ENCODE peak calls at places on chromosomes 11 and 22, in six cellular contexts. One of them, this sample, is unnamed.

GRCh38 chr11:121467965-121468364 is 15.2 kb upstream of the SORL1-AS1 start:
- DNase-seq in iPS-NIHi11: no peak
- DNase-seq in HS-27A: no peak
- DNase-seq in NCI-H1092 treated with DMSO at 0.1 percent for 48 hours: no peak
- DNase-seq in stimulated activated CD4-positive, alpha-beta T cell treated with anti-CD3 and anti-CD28 coated beads, Interleukin-12 subunit alpha, Interleukin-12 subunit beta, amount 100 ng/mL, for 48 hours: peak
- DNase-seq in anterior cingulate cortex: no peak
- DNase-seq in this sample: no peak

GRCh38 chr11:23021287-23021863 is 161.1 kb upstream of the CCDC179 start:
- DNase-seq in HS-27A: peak
- DNase-seq in NCI-H1092 treated with DMSO at 0.1 percent for 48 hours: peak
- DNase-seq in iPS-NIHi11: peak
- DNase-seq in stimulated activated CD4-positive, alpha-beta T cell treated with anti-CD3 and anti-CD28 coated beads, Interleukin-12 subunit alpha, Interleukin-12 subunit beta, amount 100 ng/mL, for 48 hours: no peak
- DNase-seq in anterior cingulate cortex: peak
- DNase-seq in this sample: no peak

GRCh38 chr11:9139628-9140357 is 48.4 kb upstream of the SCUBE2 start:
- DNase-seq in HS-27A: no peak
- DNase-seq in anterior cingulate cortex: no peak
- DNase-seq in iPS-NIHi11: no peak
- DNase-seq in stimulated activated CD4-positive, alpha-beta T cell treated with anti-CD3 and anti-CD28 coated beads, Interleukin-12 subunit alpha, Interleukin-12 subunit beta, amount 100 ng/mL, for 48 hours: no peak
- DNase-seq in NCI-H1092 treated with DMSO at 0.1 percent for 48 hours: peak
- DNase-seq in this sample: no peak

GRCh38 chr11:27722945-27723344 is 22.7 kb upstream of the BDNF start:
- DNase-seq in anterior cingulate cortex: no peak
- DNase-seq in HS-27A: no peak
- DNase-seq in stimulated activated CD4-positive, alpha-beta T cell treated with anti-CD3 and anti-CD28 coated beads, Interleukin-12 subunit alpha, Interleukin-12 subunit beta, amount 100 ng/mL, for 48 hours: no peak
- DNase-seq in NCI-H1092 treated with DMSO at 0.1 percent for 48 hours: peak
- DNase-seq in iPS-NIHi11: peak
- DNase-seq in this sample: no peak

GRCh38 chr11:32706985-32707736 is 87.3 kb downstream of the CCDC73 start:
- DNase-seq in iPS-NIHi11: no peak
- DNase-seq in HS-27A: peak
- DNase-seq in NCI-H1092 treated with DMSO at 0.1 percent for 48 hours: no peak
- DNase-seq in stimulated activated CD4-positive, alpha-beta T cell treated with anti-CD3 and anti-CD28 coated beads, Interleukin-12 subunit alpha, Interleukin-12 subunit beta, amount 100 ng/mL, for 48 hours: no peak
- DNase-seq in anterior cingulate cortex: no peak
- DNase-seq in this sample: no peak

GRCh38 chr22:22591348-22592299 is 32.6 kb upstream of the PRAME start:
- DNase-seq in anterior cingulate cortex: no peak
- DNase-seq in NCI-H1092 treated with DMSO at 0.1 percent for 48 hours: no peak
- DNase-seq in iPS-NIHi11: no peak
- DNase-seq in stimulated activated CD4-positive, alpha-beta T cell treated with anti-CD3 and anti-CD28 coated beads, Interleukin-12 subunit alpha, Interleukin-12 subunit beta, amount 100 ng/mL, for 48 hours: no peak
- DNase-seq in HS-27A: no peak
- DNase-seq in this sample: no peak

GRCh38 chr11:125953401-125953935 is 7.6 kb downstream of the VSIG10L2 start:
- DNase-seq in anterior cingulate cortex: no peak
- DNase-seq in iPS-NIHi11: no peak
- DNase-seq in NCI-H1092 treated with DMSO at 0.1 percent for 48 hours: no peak
- DNase-seq in HS-27A: no peak
- DNase-seq in stimulated activated CD4-positive, alpha-beta T cell treated with anti-CD3 and anti-CD28 coated beads, Interleukin-12 subunit alpha, Interleukin-12 subunit beta, amount 100 ng/mL, for 48 hours: no peak
- DNase-seq in this sample: no peak

GRCh38 chr11:117179048-117179999 is 781 bp downstream of the SIDT2 start:
- DNase-seq in NCI-H1092 treated with DMSO at 0.1 percent for 48 hours: peak
- DNase-seq in HS-27A: no peak
- DNase-seq in anterior cingulate cortex: no peak
- DNase-seq in iPS-NIHi11: no peak
- DNase-seq in stimulated activated CD4-positive, alpha-beta T cell treated with anti-CD3 and anti-CD28 coated beads, Interleukin-12 subunit alpha, Interleukin-12 subunit beta, amount 100 ng/mL, for 48 hours: no peak
- DNase-seq in this sample: peak

This sample was measured in DMS153.